ENCODE peak calls at places on chromosomes 13 and 19, in eight cellular contexts. U, C, M, S, Q, P, N and E are unnamed samples.

GRCh38 chr13:104098421-104098820 is 1032.2 kb upstream of the SLC10A2 start:
- DNase-seq in U (no peak), C (no peak), M (no peak), S (no peak), Q (no peak), P (no peak), N (no peak), E (no peak)

GRCh38 chr13:29847501-29847983 is 2.9 kb downstream of the UBL3 start:
- DNase-seq in U (peak; percentile 45), C (no peak), M (no peak), S (peak; percentile 26), Q (peak; percentile 53), P (no peak), N (no peak), E (peak; percentile 53)

GRCh38 chr13:27923794-27924528 is 4.2 kb downstream of the PDX1 start:
- DNase-seq in U (no peak), C (no peak), M (no peak), S (no peak), Q (no peak), P (no peak), N (no peak), E (no peak)

GRCh38 chr13:48731957-48732569 is 78.3 kb downstream of the CYSLTR2 start:
- DNase-seq in U (peak; percentile 56), C (no peak), M (no peak), S (peak; percentile 25), Q (peak; percentile 69), P (no peak), N (no peak), E (no peak)

GRCh38 chr13:82294226-82294625 is 1588.0 kb downstream of the SLITRK1 start:
- DNase-seq in U (no peak), C (no peak), M (no peak), S (no peak), Q (no peak), P (no peak), N (no peak), E (no peak)

GRCh38 chr19:35715981-35716734 is 1.6 kb upstream of the KMT2B start:
- DNase-seq in U (peak; percentile 73), C (no peak), M (no peak), S (peak; percentile 30), Q (no peak), P (no peak), N (no peak), E (peak; percentile 56)

GRCh38 chr13:39810091-39810877 is 154.8 kb downstream of the COG6 start:
- DNase-seq in U (no peak), C (no peak), M (no peak), S (no peak), Q (no peak), P (no peak), N (no peak), E (no peak)

GRCh38 chr19:40512473-40513344 is 45.9 kb downstream of the SPTBN4 start:
- DNase-seq in U (no peak), C (no peak), M (no peak), S (peak; percentile 65), Q (no peak), P (peak; percentile 57), N (no peak), E (no peak)

GRCh38 chr13:23915308-23915707 is 18.0 kb upstream of the C1QTNF9B start:
- DNase-seq in U (no peak), C (no peak), M (no peak), S (no peak), Q (no peak), P (peak; percentile 71), N (no peak), E (no peak)

GRCh38 chr13:33228645-33229445 is 56.7 kb downstream of the STARD13 start:
- DNase-seq in U (peak; percentile 38), C (no peak), M (no peak), S (peak; percentile 27), Q (no peak), P (no peak), N (no peak), E (peak; percentile 56)

GRCh38 chr13:40940841-40941240 is 78.3 kb downstream of the ELF1 start:
- DNase-seq in U (no peak), C (no peak), M (no peak), S (no peak), Q (no peak), P (no peak), N (no peak), E (no peak)

GRCh38 chr19:6126335-6126974 is 9.0 kb upstream of the ACSBG2 start:
- DNase-seq in U (no peak), C (no peak), M (no peak), S (peak; percentile 86), Q (no peak), P (peak; percentile 41), N (no peak), E (peak; percentile 48)

GRCh38 chr13:113918981-113919646 is 54.8 kb downstream of the C13orf46 start:
- DNase-seq in U (peak; percentile 9), C (peak; percentile 56), M (no peak), S (no peak), Q (peak; percentile 43), P (peak; percentile 11), N (no peak), E (no peak)

GRCh38 chr13:106532111-106532929 is 3.1 kb downstream of the EFNB2 start:
- DNase-seq in U (peak; percentile 37), C (no peak), M (no peak), S (no peak), Q (no peak), P (no peak), N (no peak), E (no peak)

DNA sequence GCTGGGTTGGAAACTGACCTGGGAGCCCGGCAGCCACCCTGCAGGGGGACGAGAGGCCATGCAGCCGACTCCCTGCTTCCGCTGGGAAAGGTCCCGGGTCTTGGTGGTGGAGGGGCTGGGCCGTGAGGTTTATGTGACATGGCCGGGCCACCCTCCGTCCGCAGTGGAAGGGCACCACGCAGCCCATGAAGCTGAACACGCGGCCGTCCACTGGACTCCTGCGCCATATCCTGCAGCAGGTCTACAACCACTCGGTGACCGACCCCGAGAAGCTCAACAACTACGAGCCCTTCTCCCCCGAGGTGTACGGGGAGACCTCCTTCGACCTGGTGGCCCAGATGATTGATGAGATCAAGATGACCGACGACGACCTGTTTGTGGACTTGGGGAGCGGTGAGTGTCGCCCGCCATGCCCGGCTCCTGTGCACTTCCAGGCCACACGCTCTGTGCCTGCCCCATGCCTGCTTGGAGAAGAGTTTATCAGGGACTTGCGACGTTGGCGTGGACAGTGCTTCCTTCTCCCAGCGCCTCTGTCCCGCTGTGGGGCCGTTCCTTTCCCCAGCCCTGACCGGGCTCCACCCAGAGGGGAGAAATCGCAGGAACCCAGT is 27.2 kb downstream of the DOT1L start:
- DNase-seq in U (no peak), C (no peak), M (no peak), S (no peak), Q (no peak), P (no peak), N (no peak), E (no peak)
- H3K27ac ChIP-seq in U (no peak overlapping the region), C (no peak overlapping the region), M (no peak overlapping the region), S (no peak overlapping the region), Q (no peak overlapping the region), P (no peak overlapping the region), N (peak overlapping the region; percentile 85), E (no peak overlapping the region)

DNA sequence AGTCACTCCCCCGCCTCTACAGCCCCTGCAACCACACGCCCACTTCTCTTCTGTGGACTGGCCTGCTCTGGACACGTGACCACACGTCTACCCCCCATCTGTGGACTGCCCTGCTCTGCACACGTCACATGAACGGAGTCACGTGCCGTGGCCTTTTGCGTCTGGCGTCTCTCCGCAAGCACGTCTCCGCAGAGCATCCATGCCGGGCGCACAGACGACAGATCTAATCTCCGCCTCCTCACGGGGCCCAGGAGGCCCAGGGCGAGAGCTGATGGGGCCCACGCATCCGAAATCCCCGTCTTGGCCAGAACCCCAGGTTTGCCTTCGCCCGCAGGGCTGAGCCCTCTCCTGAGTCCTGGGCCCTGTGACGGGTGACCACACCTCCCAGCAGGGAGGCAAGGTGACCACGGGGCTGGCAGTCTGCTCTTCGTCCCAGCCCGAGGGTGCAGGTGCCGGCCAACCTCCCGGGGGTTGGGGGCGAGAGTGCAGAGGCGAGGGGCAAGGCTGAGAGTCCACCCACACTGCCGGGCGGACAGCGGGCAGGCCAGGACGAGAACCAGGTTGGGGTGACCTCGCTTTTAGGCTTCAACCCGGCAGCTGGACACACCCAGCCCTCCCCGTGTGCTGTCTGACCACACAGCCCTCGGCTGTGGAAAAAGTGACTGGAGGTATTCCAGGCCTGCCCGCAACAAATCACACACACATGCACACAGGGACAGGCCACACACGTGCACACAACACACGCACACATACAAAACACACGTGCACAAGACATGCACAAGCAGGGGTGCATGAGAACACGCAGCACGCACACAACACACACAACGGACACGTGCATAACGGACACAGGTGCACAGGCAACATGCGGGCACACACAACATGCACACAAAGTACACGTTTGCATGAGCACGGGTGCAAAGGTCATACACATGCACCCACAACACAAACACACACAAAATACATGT is 3.9 kb downstream of the SBNO2 start:
- DNase-seq in U (no peak), C (no peak), M (no peak), S (no peak), Q (no peak), P (no peak), N (no peak), E (no peak)
- H3K4me3 ChIP-seq in U (no peak overlapping the region), C (no peak overlapping the region), M (no peak overlapping the region), S (no peak overlapping the region), Q (no peak overlapping the region), P (no peak overlapping the region), N (peak overlapping the region; percentile 8), E (no peak overlapping the region)

GRCh38 chr19:13987101-13987890 is 18.8 kb downstream of the RFX1 start:
- DNase-seq in U (no peak), C (no peak), M (no peak), S (no peak), Q (no peak), P (no peak), N (no peak), E (no peak)
- H3K27ac ChIP-seq in U (peak overlapping the region; percentile 77), C (peak overlapping the region; percentile 23), M (peak overlapping the region; percentile 80), S (no peak overlapping the region), Q (peak overlapping the region; percentile 93), P (peak overlapping the region; percentile 23), N (peak overlapping the region; percentile 83), E (no peak overlapping the region)

DNA sequence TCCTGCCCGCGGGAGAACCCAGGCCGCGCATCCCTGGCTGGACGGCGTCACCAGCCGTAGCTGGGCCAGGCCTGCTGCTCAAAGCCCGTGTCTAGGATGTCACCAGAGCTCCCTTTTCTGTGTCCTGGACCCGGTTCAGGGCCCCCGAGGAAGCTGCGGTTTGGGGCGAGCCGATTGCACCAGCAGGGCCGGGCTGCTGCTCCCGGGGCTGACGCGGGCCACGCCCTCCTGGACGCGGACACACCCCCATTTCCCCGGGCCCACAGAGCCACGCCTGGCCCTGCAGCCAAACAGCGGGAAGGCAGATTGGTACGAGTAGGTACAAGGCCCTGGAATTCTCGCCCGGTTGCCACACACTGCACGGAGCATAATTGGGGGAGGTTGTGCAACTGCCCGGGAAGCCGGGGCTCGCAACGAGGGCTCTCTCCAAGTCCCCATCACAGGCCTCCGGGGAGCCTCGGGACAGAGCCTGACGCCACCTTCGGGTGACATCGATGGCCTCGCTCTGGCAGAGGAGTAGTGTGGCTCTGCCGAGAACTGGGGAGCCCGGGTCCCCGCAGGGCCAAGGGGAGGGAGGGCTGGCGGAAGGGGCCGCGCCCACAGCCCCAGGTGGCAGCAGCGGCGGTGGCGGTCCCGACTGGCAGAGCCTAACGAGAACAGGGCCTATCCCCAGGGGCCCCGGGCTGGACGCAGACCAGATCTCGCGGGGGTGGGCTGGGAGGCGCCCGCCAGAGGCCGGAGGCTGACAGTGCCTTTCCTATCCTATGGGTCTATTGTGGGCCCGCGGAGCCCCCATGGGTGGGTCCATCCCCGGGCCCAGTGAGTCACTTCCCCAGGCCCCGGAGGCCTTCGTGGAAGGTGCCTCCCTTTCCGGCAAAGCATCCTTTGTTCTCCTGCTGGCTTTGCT is 23.5 kb downstream of the KCTD15 start:
- DNase-seq in U (peak; percentile 87), C (peak; percentile 92), M (peak; percentile 30), S (peak; percentile 76), Q (peak; percentile 65), P (no peak), N (peak; percentile 43), E (no peak)
- H3K4me3 ChIP-seq in U (peak overlapping the region; percentile 17), C (peak overlapping the region; percentile 44), M (peak overlapping the region; percentile 56), S (peak overlapping the region; percentile 35), Q (peak overlapping the region; percentile 53), P (no peak overlapping the region), N (peak overlapping the region; percentile 29), E (no peak overlapping the region)